ENCODE peak calls at places on chromosomes 13 and 19, in seven cellular contexts. Y is psoas muscle; J is CD8-positive, alpha-beta T cell; M is stimulated activated CD8-positive, alpha-beta memory T cell treated with anti-CD3 and anti-CD28 coated beads, Interleukin-2, amount 100 ng/mL, for 1 hour; Q is fibroblast of the conjunctiva; E is HT1080; I is memory B cell. D is an unnamed sample.

GRCh38 chr19:57075801-57076492 is 43.8 kb upstream of the USP29 start:
- DNase-seq in Y (no peak), J (no peak), M (no peak), Q (no peak), E (no peak), I (no peak), D (no peak)

GRCh38 chr13:98026457-98026857 is 73.0 kb downstream of the IPO5 start:
- DNase-seq in Y (no peak), J (no peak), M (no peak), Q (no peak), E (no peak), I (no peak), D (no peak)

GRCh38 chr13:43558312-43558711 is 228.5 kb downstream of the ENOX1 start:
- DNase-seq in Y (no peak), J (no peak), M (no peak), Q (no peak), E (no peak), I (no peak), D (no peak)

GRCh38 chr19:40322271-40322610 is 26.0 kb downstream of the C19orf47 start:
- DNase-seq in Y (no peak), J (no peak), M (no peak), Q (no peak), E (peak), I (no peak), D (no peak)

GRCh38 chr13:67554296-67554695 is 324.2 kb upstream of the PCDH9 start:
- DNase-seq in Y (no peak), J (no peak), M (no peak), Q (no peak), E (no peak), I (no peak), D (no peak)

GRCh38 chr19:38650180-38650775 is 2.8 kb downstream of the ACTN4 start:
- DNase-seq in Y (no peak), J (no peak), M (no peak), Q (no peak), E (no peak), I (no peak), D (no peak)

GRCh38 chr19:14138576-14139265 is 2.3 kb upstream of the ASF1B start:
- DNase-seq in Y (no peak), J (no peak), M (no peak), Q (no peak), E (no peak), I (no peak), D (no peak)

GRCh38 chr13:72194531-72194930 is 327.5 kb upstream of the DACH1 start:
- DNase-seq in Y (no peak), J (no peak), M (no peak), Q (no peak), E (no peak), I (no peak), D (no peak)

GRCh38 chr13:101303512-101303911 is 112.8 kb downstream of the NALCN start:
- DNase-seq in Y (no peak), J (no peak), M (no peak), Q (no peak), E (no peak), I (no peak), D (no peak)

GRCh38 chr13:44212633-44213387 is 160.8 kb upstream of the SERP2 start:
- DNase-seq in Y (no peak), J (no peak), M (no peak), Q (peak), E (no peak), I (no peak), D (no peak)

GRCh38 chr19:1239420-1239795 is 1.6 kb upstream of the CBARP start:
- DNase-seq in Y (no peak), J (no peak), M (no peak), Q (no peak), E (no peak), I (no peak), D (no peak)

GRCh38 chr13:20426766-20427448 is 98.8 kb downstream of the CRYL1 start:
- DNase-seq in Y (no peak), J (no peak), M (no peak), Q (no peak), E (no peak), I (no peak), D (no peak)

GRCh38 chr13:43640476-43640875 is 146.3 kb downstream of the ENOX1 start:
- DNase-seq in Y (no peak), J (no peak), M (no peak), Q (no peak), E (no peak), I (no peak), D (no peak)

GRCh38 chr19:567296-567900 is 5.0 kb upstream of the BSG start:
- DNase-seq in Y (no peak), J (no peak), M (no peak), Q (no peak), E (no peak), I (no peak), D (no peak)

GRCh38 chr19:2478756-2479555 is 3.0 kb downstream of the GADD45B start:
- DNase-seq in Y (peak), J (peak), M (peak), Q (peak), E (peak), I (peak), D (peak)

GRCh38 chr13:52851153-52851962 is 2.9 kb upstream of the PCDH8 start:
- DNase-seq in Y (no peak), J (no peak), M (no peak), Q (no peak), E (no peak), I (no peak), D (peak)

GRCh38 chr19:3722443-3723109 is 14.4 kb downstream of the TJP3 start:
- DNase-seq in Y (no peak), J (no peak), M (no peak), Q (no peak), E (no peak), I (no peak), D (no peak)

GRCh38 chr19:38433268-38433733 is at the start of gene RYR1:
- DNase-seq in Y (peak), J (peak), M (no peak), Q (no peak), E (no peak), I (no peak), D (peak)

GRCh38 chr19:35555301-35556005 is 8.0 kb downstream of the ATP4A start:
- DNase-seq in Y (no peak), J (no peak), M (no peak), Q (peak), E (peak), I (no peak), D (no peak)

GRCh38 chr19:1189419-1189818 is 15.4 kb upstream of the SBNO2 start:
- DNase-seq in Y (no peak), J (peak), M (no peak), Q (no peak), E (peak), I (no peak), D (no peak)

GRCh38 chr19:39444598-39445257 is 654 bp upstream of the SUPT5H start:
- DNase-seq in Y (no peak), J (no peak), M (no peak), Q (no peak), E (no peak), I (no peak), D (peak)

GRCh38 chr13:105008606-105009005 is 1526.9 kb downstream of the EFNB2 start:
- DNase-seq in Y (no peak), J (no peak), M (no peak), Q (no peak), E (no peak), I (no peak), D (no peak)

GRCh38 chr13:40664100-40665060 is 2.1 kb downstream of the FOXO1 start:
- DNase-seq in Y (peak), J (peak), M (peak), Q (no peak), E (peak), I (peak), D (peak)

GRCh38 chr19:6412111-6412999 is 12.3 kb downstream of the KHSRP start:
- DNase-seq in Y (peak), J (peak), M (no peak), Q (no peak), E (no peak), I (peak), D (peak)

GRCh38 chr13:97125051-97125809 is 96.9 kb upstream of the MBNL2 start:
- DNase-seq in Y (peak), J (no peak), M (no peak), Q (peak), E (peak), I (no peak), D (peak)

GRCh38 chr13:28327761-28328607 is 166.9 kb downstream of the FLT1 start:
- DNase-seq in Y (no peak), J (no peak), M (no peak), Q (no peak), E (no peak), I (no peak), D (peak)

GRCh38 chr13:89113744-89114143 is 1442.6 kb downstream of the SLITRK5 start:
- DNase-seq in Y (no peak), J (no peak), M (no peak), Q (no peak), E (no peak), I (no peak), D (no peak)

GRCh38 chr19:35587326-35587725 is 1.4 kb downstream of the PMIS2 start:
- DNase-seq in Y (no peak), J (no peak), M (no peak), Q (no peak), E (no peak), I (no peak), D (no peak)

GRCh38 chr13:87058786-87059329 is 612.3 kb upstream of the SLITRK5 start:
- DNase-seq in Y (no peak), J (no peak), M (no peak), Q (no peak), E (no peak), I (no peak), D (no peak)

GRCh38 chr19:11942843-11943108 is 17.9 kb downstream of the ZNF700 start:
- DNase-seq in Y (no peak), J (no peak), M (no peak), Q (no peak), E (no peak), I (no peak), D (no peak)

GRCh38 chr19:17496337-17496997 is 15.0 kb upstream of the PGLS start:
- DNase-seq in Y (peak), J (peak), M (peak), Q (peak), E (peak), I (peak), D (peak)

GRCh38 chr13:78436311-78436710 is 167.0 kb downstream of the POU4F1 start:
- DNase-seq in Y (no peak), J (no peak), M (no peak), Q (no peak), E (no peak), I (no peak), D (no peak)

GRCh38 chr19:21789761-21790160 is 22.4 kb upstream of the ZNF100 start:
- DNase-seq in Y (no peak), J (no peak), M (no peak), Q (no peak), E (no peak), I (no peak), D (no peak)

GRCh38 chr13:66414196-66414800 is 815.8 kb downstream of the PCDH9 start:
- DNase-seq in Y (no peak), J (no peak), M (no peak), Q (no peak), E (no peak), I (no peak), D (no peak)

GRCh38 chr19:13833330-13834265 is 38.4 kb downstream of the ZSWIM4 start:
- DNase-seq in Y (peak), J (peak), M (peak), Q (peak), E (peak), I (peak), D (peak)